ENCODE peak calls at places on chromosomes 1 and 21, in four cellular contexts. One of them, this sample, is unnamed.

GRCh38 chr1:225447649-225448048 is 19.8 kb upstream of the LBR start:
- DNase-seq in HepG2: no peak
- DNase-seq in K562: no peak
- DNase-seq in GM12878: no peak
- DNase-seq in this sample: no peak

GRCh38 chr1:20404466-20404865 is 81.5 kb downstream of the CAMK2N1 start:
- DNase-seq in HepG2: no peak
- DNase-seq in K562: no peak
- DNase-seq in GM12878: no peak
- DNase-seq in this sample: peak; percentile 53

GRCh38 chr1:64966158-64966963 is at the start of gene JAK1:
- DNase-seq in HepG2: peak; percentile 54
- DNase-seq in K562: peak; percentile 99
- DNase-seq in GM12878: no peak
- DNase-seq in this sample: peak; percentile 83

GRCh38 chr1:226778657-226779058 is 39.6 kb upstream of the ITPKB start:
- DNase-seq in HepG2: no peak
- DNase-seq in K562: no peak
- DNase-seq in GM12878: no peak
- DNase-seq in this sample: no peak

GRCh38 chr21:33428669-33429068 is 25.5 kb downstream of the IFNGR2 start:
- DNase-seq in HepG2: no peak
- DNase-seq in K562: no peak
- DNase-seq in GM12878: no peak
- DNase-seq in this sample: no peak

GRCh38 chr1:6134206-6134605 is 45.9 kb downstream of the CHD5 start:
- DNase-seq in HepG2: no peak
- DNase-seq in K562: no peak
- DNase-seq in GM12878: no peak
- DNase-seq in this sample: peak; percentile 1

GRCh38 chr1:117563492-117563875 is 42.4 kb upstream of the TENT5C start:
- DNase-seq in HepG2: no peak
- DNase-seq in K562: no peak
- DNase-seq in GM12878: no peak
- DNase-seq in this sample: no peak

GRCh38 chr1:92230736-92231135 is 13.0 kb downstream of the C1orf146 start:
- DNase-seq in HepG2: no peak
- DNase-seq in K562: no peak
- DNase-seq in GM12878: no peak
- DNase-seq in this sample: no peak

GRCh38 chr1:48681476-48682305 is 95.0 kb downstream of the BEND5 start:
- DNase-seq in HepG2: no peak
- DNase-seq in K562: no peak
- DNase-seq in GM12878: no peak
- DNase-seq in this sample: no peak

GRCh38 chr21:36155603-36156338 is 853 bp upstream of the DOP1B start:
- DNase-seq in HepG2: no peak
- DNase-seq in K562: no peak
- DNase-seq in GM12878: no peak
- DNase-seq in this sample: peak; percentile 25

GRCh38 chr1:240091614-240092300 is at the start of gene FMN2:
- DNase-seq in HepG2: peak; percentile 0
- DNase-seq in K562: no peak
- DNase-seq in GM12878: no peak
- DNase-seq in this sample: peak; percentile 68

GRCh38 chr1:228104526-228105251 is 1.6 kb upstream of the C1orf35 start:
- DNase-seq in HepG2: no peak
- DNase-seq in K562: peak; percentile 4
- DNase-seq in GM12878: no peak
- DNase-seq in this sample: no peak

GRCh38 chr1:27686223-27686990 is 14.4 kb upstream of the IFI6 start:
- DNase-seq in HepG2: no peak
- DNase-seq in K562: no peak
- DNase-seq in GM12878: no peak
- DNase-seq in this sample: peak; percentile 30

GRCh38 chr1:94126651-94127050 is 5.7 kb upstream of the ABCA4 start:
- DNase-seq in HepG2: no peak
- DNase-seq in K562: no peak
- DNase-seq in GM12878: no peak
- DNase-seq in this sample: no peak

GRCh38 chr1:94121411-94121821 is 468 bp upstream of the ABCA4 start:
- DNase-seq in HepG2: peak; percentile 70
- DNase-seq in K562: no peak
- DNase-seq in GM12878: no peak
- DNase-seq in this sample: no peak

GRCh38 chr1:94124538-94124937 is 3.6 kb upstream of the ABCA4 start:
- DNase-seq in HepG2: no peak
- DNase-seq in K562: no peak
- DNase-seq in GM12878: no peak
- DNase-seq in this sample: no peak

GRCh38 chr1:94122201-94122970 is 1.4 kb upstream of the ABCA4 start:
- DNase-seq in HepG2: no peak
- DNase-seq in K562: no peak
- DNase-seq in GM12878: no peak
- DNase-seq in this sample: no peak

DNA sequence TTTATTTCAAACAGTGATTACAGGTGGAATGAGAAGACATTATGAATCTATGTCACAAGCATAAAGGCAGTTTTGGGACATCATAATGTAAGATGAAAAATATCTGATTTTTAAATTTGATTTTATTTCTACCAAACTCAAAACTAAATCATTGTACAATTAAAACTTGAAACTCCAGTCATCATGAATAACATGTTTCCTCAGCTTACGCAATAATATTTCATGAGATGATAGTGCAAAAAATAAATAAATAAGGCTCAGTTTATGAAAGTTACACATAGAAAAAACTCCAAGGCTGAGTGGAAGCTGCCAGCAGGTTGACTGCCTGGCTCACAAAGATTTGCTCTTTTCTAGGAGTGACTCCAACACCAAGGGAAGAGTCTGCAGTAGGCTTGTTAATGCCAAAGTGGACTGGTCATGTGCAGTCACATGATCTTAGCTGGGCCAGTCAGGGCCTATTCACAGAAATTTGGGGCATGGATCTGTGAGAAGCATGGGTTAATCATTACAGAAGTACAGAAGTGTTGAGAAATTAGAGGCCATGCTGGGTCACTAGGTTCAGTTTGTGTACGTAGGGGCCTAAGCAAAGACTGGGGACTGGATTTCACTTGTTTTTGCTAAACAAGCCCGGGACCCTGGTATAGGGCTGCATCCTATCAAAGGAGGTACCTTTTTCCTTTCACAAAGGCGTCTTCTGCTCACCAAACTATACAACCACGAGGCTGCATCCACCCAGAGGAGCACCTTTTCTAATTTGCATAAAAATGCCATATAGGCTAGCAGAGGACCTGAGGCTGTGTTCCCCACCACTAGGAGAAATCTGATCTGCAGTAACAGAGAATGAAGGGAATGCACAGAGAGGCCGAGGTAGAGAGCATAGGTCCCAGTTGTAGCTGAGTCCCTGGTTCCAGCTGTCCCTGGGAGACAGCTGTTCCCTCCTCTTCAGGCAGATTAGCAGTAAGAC is 4.9 kb upstream of the ABCA4 start:
- DNase-seq in HepG2: peak; percentile 96
- DNase-seq in K562: no peak
- DNase-seq in GM12878: no peak
- DNase-seq in this sample: no peak
- TF ChIP-seq CREM in HepG2: peak; percentile 32
- TF ChIP-seq CREM in K562: no peak
- TF ChIP-seq CREM in GM12878: no peak
- TF ChIP-seq CREM in this sample: no peak

GRCh38 chr1:7552402-7552801 is 218.7 kb upstream of the VAMP3 start:
- DNase-seq in HepG2: no peak
- DNase-seq in K562: no peak
- DNase-seq in GM12878: no peak
- DNase-seq in this sample: no peak
- TF ChIP-seq CREM in HepG2: no peak
- TF ChIP-seq CREM in K562: no peak
- TF ChIP-seq CREM in GM12878: no peak
- TF ChIP-seq CREM in this sample: no peak

GRCh38 chr1:40834968-40835545 is 27.1 kb downstream of the CITED4 start:
- DNase-seq in HepG2: no peak
- DNase-seq in K562: no peak
- DNase-seq in GM12878: no peak
- DNase-seq in this sample: no peak
- TF ChIP-seq CREM in HepG2: no peak
- TF ChIP-seq CREM in K562: no peak
- TF ChIP-seq CREM in GM12878: no peak
- TF ChIP-seq CREM in this sample: no peak

DNA sequence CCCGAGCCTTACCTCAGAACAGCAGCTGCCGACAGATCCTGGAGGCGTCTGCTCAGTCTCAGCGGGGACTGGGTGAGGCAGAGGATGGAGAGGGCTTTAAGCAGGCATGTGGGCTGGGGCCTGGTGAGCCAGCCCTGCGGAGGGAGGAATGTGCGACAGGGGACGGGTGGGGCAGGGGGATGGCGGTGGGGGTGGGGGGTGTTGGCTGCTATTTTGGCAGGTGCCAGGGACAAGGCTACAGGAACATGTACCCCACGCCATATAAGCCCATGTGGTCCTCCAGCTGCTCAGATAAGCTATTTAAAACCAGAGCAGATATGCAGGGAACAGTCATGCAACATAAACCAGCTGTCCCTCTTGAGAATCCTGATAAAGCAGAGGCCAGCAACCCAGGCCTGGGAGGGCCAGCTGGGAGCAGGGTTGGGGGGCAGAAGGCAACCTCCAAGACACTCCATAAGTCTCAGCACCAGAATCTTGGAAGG is at the start of gene TNNT2:
- DNase-seq in HepG2: no peak
- DNase-seq in K562: no peak
- DNase-seq in GM12878: no peak
- DNase-seq in this sample: no peak
- TF ChIP-seq CREM in HepG2: no peak
- TF ChIP-seq CREM in K562: no peak
- TF ChIP-seq CREM in GM12878: no peak
- TF ChIP-seq CREM in this sample: no peak

This sample was measured in WTC11.